ENCODE peak calls at places on chromosome 6, in five cellular contexts. I, S, C, N and W are unnamed samples.

GRCh38 chr6:11143394-11144371 is 32.2 kb upstream of the ERVFRD-1 start:
- DNase-seq in S (peak), I (no peak), N (peak), C (no peak), W (no peak)

GRCh38 chr6:40887904-40888303 is 151.1 kb downstream of the UNC5CL start:
- DNase-seq in S (no peak), N (no peak), I (no peak), C (no peak), W (no peak)

GRCh38 chr6:169664227-169664626 is 37.6 kb downstream of the WDR27 start:
- DNase-seq in S (no peak), N (no peak), I (no peak), C (no peak), W (no peak)

GRCh38 chr6:131946404-131946991 is 4.7 kb downstream of the CCN2 start:
- DNase-seq in S (no peak), I (no peak), N (no peak), C (no peak), W (peak)

GRCh38 chr6:12661690-12662089 is 54.9 kb upstream of the PHACTR1 start:
- DNase-seq in C (no peak), S (no peak), N (no peak), I (no peak), W (no peak)

GRCh38 chr6:136728976-136729515 is 63.2 kb downstream of the MAP3K5 start:
- DNase-seq in I (no peak), S (no peak), N (no peak), C (no peak), W (no peak)

GRCh38 chr6:124881898-124882579 is 80.2 kb upstream of the RNF217 start:
- DNase-seq in C (no peak), N (no peak), I (no peak), S (no peak), W (no peak)

GRCh38 chr6:18976091-18976490 is 588.9 kb downstream of the RNF144B start:
- DNase-seq in N (no peak), C (no peak), I (no peak), S (no peak), W (no peak)

GRCh38 chr6:81486234-81486633 is 266.2 kb downstream of the TENT5A start:
- DNase-seq in N (no peak), C (no peak), I (no peak), S (no peak), W (no peak)

GRCh38 chr6:46306429-46306828 is 135.6 kb upstream of the ENPP5 start:
- DNase-seq in S (no peak), C (no peak), N (no peak), I (no peak), W (no peak)

GRCh38 chr6:42960243-42961019 is at the start of gene GNMT:
- DNase-seq in I (no peak), C (peak), S (peak), N (peak), W (peak)

GRCh38 chr6:160042014-160042773 is 73.3 kb downstream of the IGF2R start:
- DNase-seq in S (no peak), N (no peak), I (no peak), C (no peak), W (no peak)